ENCODE peak calls at places on chromosomes 3 and 15, in nine cellular contexts. R is AG09309; B is activated naive CD4-positive, alpha-beta T cell; C is stimulated activated CD8-positive, alpha-beta memory T cell treated with anti-CD3 and anti-CD28 coated beads, Interleukin-7, amount 100 ng/mL, for 24 hours; K is astrocyte of the spinal cord; J is Ammon's horn; M is NCI-H1930; L is myocyte; V is lower lobe of right lung. Q is an unnamed sample.

GRCh38 chr3:139052802-139053600 is 8.3 kb upstream of the PRR23C start:
- DNase-seq in R (no peak), B (no peak), C (no peak), K (no peak), J (no peak), M (no peak), L (no peak), V (no peak), Q (no peak)

GRCh38 chr3:180275176-180275575 is 238.4 kb upstream of the PEX5L start:
- DNase-seq in R (no peak), B (no peak), C (no peak), K (no peak), J (no peak), M (no peak), L (no peak), V (no peak), Q (no peak)

GRCh38 chr3:94619643-94620042 is 556.8 kb downstream of the NSUN3 start:
- DNase-seq in R (no peak), B (no peak), C (no peak), K (no peak), J (no peak), M (no peak), L (no peak), V (no peak), Q (no peak)

GRCh38 chr3:46098319-46098761 is 71.1 kb upstream of the XCR1 start:
- DNase-seq in R (peak), B (no peak), C (no peak), K (peak), J (peak), M (no peak), L (no peak), V (peak), Q (peak)

GRCh38 chr3:89184596-89184995 is 77.2 kb downstream of the EPHA3 start:
- DNase-seq in R (no peak), B (no peak), C (no peak), K (no peak), J (no peak), M (no peak), L (no peak), V (no peak), Q (no peak)

GRCh38 chr3:41682996-41683395 is 278.9 kb downstream of the ULK4 start:
- DNase-seq in R (peak), B (no peak), C (no peak), K (peak), J (no peak), M (no peak), L (peak), V (no peak), Q (no peak)

GRCh38 chr15:55774113-55774970 is 31.4 kb upstream of the PRTG start:
- DNase-seq in R (no peak), B (peak), C (peak), K (peak), J (no peak), M (no peak), L (peak), V (no peak), Q (no peak)

GRCh38 chr3:127589600-127590281 is 792 bp downstream of the TPRA1 start:
- DNase-seq in R (no peak), B (no peak), C (no peak), K (peak), J (no peak), M (no peak), L (peak), V (peak), Q (peak)

GRCh38 chr15:100968043-100968966 is 49.1 kb downstream of the LRRK1 start:
- DNase-seq in R (peak), B (no peak), C (no peak), K (peak), J (no peak), M (no peak), L (no peak), V (no peak), Q (no peak)

GRCh38 chr3:177740270-177740669 is 543.0 kb upstream of the TBL1XR1 start:
- DNase-seq in R (no peak), B (no peak), C (no peak), K (no peak), J (no peak), M (no peak), L (no peak), V (no peak), Q (no peak)

GRCh38 chr3:57518276-57518914 is 25.7 kb downstream of the DNAH12 start:
- DNase-seq in R (no peak), B (no peak), C (no peak), K (peak), J (no peak), M (no peak), L (no peak), V (no peak), Q (no peak)

GRCh38 chr15:80996247-80996646 is 4.5 kb upstream of the TLNRD1 start:
- DNase-seq in R (no peak), B (no peak), C (no peak), K (no peak), J (no peak), M (no peak), L (no peak), V (no peak), Q (no peak)

GRCh38 chr3:43838009-43838758 is 147.4 kb downstream of the ABHD5 start:
- DNase-seq in R (no peak), B (no peak), C (no peak), K (no peak), J (no peak), M (no peak), L (no peak), V (no peak), Q (no peak)

GRCh38 chr15:51129513-51130197 is 34.9 kb upstream of the TNFAIP8L3 start:
- DNase-seq in R (no peak), B (no peak), C (no peak), K (no peak), J (peak), M (no peak), L (no peak), V (no peak), Q (no peak)

GRCh38 chr3:148791296-148791695 is 36.3 kb upstream of the CPB1 start:
- DNase-seq in R (no peak), B (no peak), C (no peak), K (peak), J (peak), M (no peak), L (peak), V (no peak), Q (no peak)

GRCh38 chr3:176590722-176591121 is 606.6 kb downstream of the TBL1XR1 start:
- DNase-seq in R (no peak), B (no peak), C (no peak), K (no peak), J (no peak), M (no peak), L (no peak), V (no peak), Q (no peak)

GRCh38 chr3:30353711-30354467 is 252.5 kb upstream of the TGFBR2 start:
- DNase-seq in R (no peak), B (peak), C (no peak), K (no peak), J (no peak), M (no peak), L (no peak), V (no peak), Q (no peak)

GRCh38 chr3:141458937-141459510 is 27.8 kb upstream of the RASA2 start:
- DNase-seq in R (no peak), B (no peak), C (no peak), K (no peak), J (no peak), M (no peak), L (no peak), V (no peak), Q (no peak)

GRCh38 chr15:68383161-68384074 is 48.5 kb downstream of the ITGA11 start:
- DNase-seq in R (no peak), B (no peak), C (no peak), K (peak), J (peak), M (no peak), L (peak), V (no peak), Q (no peak)

GRCh38 chr3:96863129-96863740 is 48.8 kb downstream of the EPHA6 start:
- DNase-seq in R (no peak), B (no peak), C (no peak), K (peak), J (peak), M (no peak), L (no peak), V (no peak), Q (no peak)

GRCh38 chr15:74376226-74376625 is 8.8 kb upstream of the CYP11A1 start:
- DNase-seq in R (no peak), B (no peak), C (no peak), K (no peak), J (no peak), M (no peak), L (no peak), V (no peak), Q (no peak)

GRCh38 chr3:142366434-142366833 is 81.4 kb downstream of the XRN1 start:
- DNase-seq in R (no peak), B (no peak), C (no peak), K (no peak), J (no peak), M (no peak), L (no peak), V (no peak), Q (no peak)

GRCh38 chr3:114212646-114213045 is 24.7 kb downstream of the ZNF80 start:
- DNase-seq in R (no peak), B (no peak), C (no peak), K (no peak), J (no peak), M (no peak), L (no peak), V (no peak), Q (no peak)

GRCh38 chr15:77901251-77901881 is 176.1 kb downstream of the TBC1D2B start:
- DNase-seq in R (no peak), B (no peak), C (no peak), K (no peak), J (no peak), M (no peak), L (no peak), V (peak), Q (peak)

GRCh38 chr3:190385835-190386688 is 1.9 kb upstream of the CLDN16 start:
- DNase-seq in R (peak), B (no peak), C (no peak), K (peak), J (peak), M (no peak), L (peak), V (no peak), Q (no peak)

GRCh38 chr3:97487587-97487986 is 277.0 kb upstream of the ARL6 start:
- DNase-seq in R (no peak), B (no peak), C (no peak), K (no peak), J (no peak), M (no peak), L (no peak), V (no peak), Q (no peak)

GRCh38 chr15:34851751-34852150 is 56.4 kb upstream of the ACTC1 start:
- DNase-seq in R (no peak), B (no peak), C (no peak), K (no peak), J (no peak), M (no peak), L (no peak), V (no peak), Q (no peak)

GRCh38 chr15:50542051-50542450 is 4.4 kb downstream of the USP50 start:
- DNase-seq in R (peak), B (no peak), C (no peak), K (no peak), J (no peak), M (no peak), L (peak), V (no peak), Q (no peak)

GRCh38 chr3:147361671-147362420 is 44.5 kb downstream of the ZIC4 start:
- DNase-seq in R (no peak), B (no peak), C (peak), K (peak), J (no peak), M (no peak), L (peak), V (no peak), Q (no peak)

GRCh38 chr15:65595960-65596359 is 15.0 kb downstream of the INTS14 start:
- DNase-seq in R (no peak), B (no peak), C (no peak), K (no peak), J (peak), M (no peak), L (no peak), V (no peak), Q (no peak)

GRCh38 chr3:36924748-36925521 is 19.9 kb downstream of the TRANK1 start:
- DNase-seq in R (no peak), B (no peak), C (no peak), K (no peak), J (no peak), M (no peak), L (no peak), V (no peak), Q (no peak)

GRCh38 chr3:100456745-100457144 is 35.7 kb upstream of the TMEM45A start:
- DNase-seq in R (no peak), B (no peak), C (no peak), K (no peak), J (no peak), M (no peak), L (no peak), V (no peak), Q (no peak)

GRCh38 chr3:172173316-172174271 is 134.2 kb downstream of the FNDC3B start:
- DNase-seq in R (no peak), B (no peak), C (no peak), K (no peak), J (no peak), M (no peak), L (no peak), V (no peak), Q (no peak)

GRCh38 chr3:122794483-122794778 is 438 bp upstream of the SLC49A4 start:
- DNase-seq in R (peak), B (no peak), C (no peak), K (peak), J (no peak), M (no peak), L (no peak), V (no peak), Q (no peak)

GRCh38 chr15:98485451-98485850 is 162.9 kb upstream of the IGF1R start:
- DNase-seq in R (no peak), B (no peak), C (no peak), K (no peak), J (no peak), M (no peak), L (no peak), V (no peak), Q (no peak)

Q was measured in left lung.